ENCODE peak calls at places on chromosomes 7 and 10, in seven cellular contexts. One of them, this sample, is unnamed. For H3K79me1, the result is how much of the 10 kb centered on the place peaks cover.

GRCh38 chr10:26809973-26810372 is 50.8 kb downstream of the ABI1 start:
- DNase-seq in trophoblast cell: no peak
- DNase-seq in mesendoderm: no peak
- DNase-seq in H9: no peak
- DNase-seq in H1: no peak
- DNase-seq in neuronal stem cell: no peak
- DNase-seq in IMR-90: no peak
- DNase-seq in this sample: no peak

GRCh38 chr7:132435016-132435990 is 141.0 kb downstream of the PLXNA4 start:
- DNase-seq in H1: no peak
- DNase-seq in H9: no peak
- DNase-seq in trophoblast cell: peak
- DNase-seq in IMR-90: no peak
- DNase-seq in mesendoderm: no peak
- DNase-seq in neuronal stem cell: no peak
- DNase-seq in this sample: no peak

GRCh38 chr10:31399631-31400030 is 80.6 kb downstream of the ZEB1 start:
- DNase-seq in H1: no peak
- DNase-seq in mesendoderm: no peak
- DNase-seq in trophoblast cell: no peak
- DNase-seq in H9: no peak
- DNase-seq in IMR-90: no peak
- DNase-seq in neuronal stem cell: no peak
- DNase-seq in this sample: no peak

GRCh38 chr7:27163776-27164380 is 1.5 kb downstream of the HOXA9 start:
- DNase-seq in mesendoderm: no peak
- DNase-seq in H9: no peak
- DNase-seq in neuronal stem cell: no peak
- DNase-seq in trophoblast cell: no peak
- DNase-seq in IMR-90: no peak
- DNase-seq in H1: no peak
- DNase-seq in this sample: no peak

GRCh38 chr10:46236537-46236887 is 50.3 kb upstream of the ANTXRL start:
- DNase-seq in neuronal stem cell: no peak
- DNase-seq in H9: no peak
- DNase-seq in mesendoderm: no peak
- DNase-seq in H1: no peak
- DNase-seq in IMR-90: no peak
- DNase-seq in trophoblast cell: no peak
- DNase-seq in this sample: no peak

GRCh38 chr10:93336678-93337077 is 145.5 kb downstream of the MYOF start:
- DNase-seq in mesendoderm: no peak
- DNase-seq in trophoblast cell: no peak
- DNase-seq in IMR-90: no peak
- DNase-seq in neuronal stem cell: no peak
- DNase-seq in H9: no peak
- DNase-seq in H1: no peak
- DNase-seq in this sample: no peak

GRCh38 chr7:107234436-107234835 is 65.6 kb downstream of the HBP1 start:
- DNase-seq in mesendoderm: peak
- DNase-seq in H9: no peak
- DNase-seq in neuronal stem cell: no peak
- DNase-seq in trophoblast cell: no peak
- DNase-seq in IMR-90: no peak
- DNase-seq in H1: no peak
- DNase-seq in this sample: no peak

GRCh38 chr7:18570890-18571478 is 75.4 kb downstream of the HDAC9 start:
- DNase-seq in neuronal stem cell: no peak
- DNase-seq in IMR-90: peak
- DNase-seq in mesendoderm: peak
- DNase-seq in trophoblast cell: no peak
- DNase-seq in H9: no peak
- DNase-seq in H1: no peak
- DNase-seq in this sample: peak

GRCh38 chr7:23020742-23021401 is 6.9 kb upstream of the HYCC1 start:
- DNase-seq in neuronal stem cell: no peak
- DNase-seq in mesendoderm: no peak
- DNase-seq in IMR-90: peak
- DNase-seq in H9: no peak
- DNase-seq in H1: no peak
- DNase-seq in trophoblast cell: no peak
- DNase-seq in this sample: peak

GRCh38 chr10:2949948-2950354 is 117.4 kb upstream of the PFKP start:
- DNase-seq in neuronal stem cell: no peak
- DNase-seq in H9: no peak
- DNase-seq in trophoblast cell: no peak
- DNase-seq in H1: no peak
- DNase-seq in mesendoderm: no peak
- DNase-seq in IMR-90: peak
- DNase-seq in this sample: no peak

GRCh38 chr10:514137-514671 is 175.3 kb downstream of the DIP2C start:
- DNase-seq in mesendoderm: no peak
- DNase-seq in H1: no peak
- DNase-seq in neuronal stem cell: no peak
- DNase-seq in H9: no peak
- DNase-seq in IMR-90: no peak
- DNase-seq in trophoblast cell: no peak
- DNase-seq in this sample: no peak

GRCh38 chr10:3538850-3539531 is 246.0 kb downstream of the KLF6 start:
- DNase-seq in H1: peak
- DNase-seq in IMR-90: peak
- DNase-seq in H9: no peak
- DNase-seq in neuronal stem cell: peak
- DNase-seq in mesendoderm: peak
- DNase-seq in trophoblast cell: peak
- DNase-seq in this sample: peak

GRCh38 chr7:131111081-131111576 is 216.5 kb upstream of the MKLN1 start:
- DNase-seq in trophoblast cell: peak
- DNase-seq in mesendoderm: peak
- DNase-seq in IMR-90: peak
- DNase-seq in H1: no peak
- DNase-seq in H9: no peak
- DNase-seq in neuronal stem cell: no peak
- DNase-seq in this sample: peak

GRCh38 chr7:118239014-118239413 is 14.5 kb downstream of the ANKRD7 start:
- DNase-seq in mesendoderm: peak
- DNase-seq in neuronal stem cell: no peak
- DNase-seq in H1: no peak
- DNase-seq in H9: peak
- DNase-seq in IMR-90: no peak
- DNase-seq in trophoblast cell: no peak
- DNase-seq in this sample: no peak

GRCh38 chr10:86004310-86004709 is 362.3 kb downstream of the GRID1 start:
- DNase-seq in neuronal stem cell: no peak
- DNase-seq in H9: no peak
- DNase-seq in H1: no peak
- DNase-seq in trophoblast cell: no peak
- DNase-seq in mesendoderm: no peak
- DNase-seq in IMR-90: no peak
- DNase-seq in this sample: no peak

GRCh38 chr10:124686707-124687376 is 57.3 kb downstream of the FAM53B start:
- DNase-seq in neuronal stem cell: no peak
- DNase-seq in mesendoderm: no peak
- DNase-seq in IMR-90: no peak
- DNase-seq in H1: no peak
- DNase-seq in trophoblast cell: no peak
- DNase-seq in H9: no peak
- DNase-seq in this sample: no peak

GRCh38 chr7:134175724-134176350 is 48.7 kb downstream of the LRGUK start:
- DNase-seq in H1: no peak
- DNase-seq in IMR-90: no peak
- DNase-seq in H9: no peak
- DNase-seq in mesendoderm: peak
- DNase-seq in neuronal stem cell: no peak
- DNase-seq in trophoblast cell: no peak
- DNase-seq in this sample: no peak

GRCh38 chr10:110074298-110074697 is 66.5 kb downstream of the ADD3 start:
- DNase-seq in H1: no peak
- DNase-seq in H9: no peak
- DNase-seq in trophoblast cell: no peak
- DNase-seq in mesendoderm: no peak
- DNase-seq in IMR-90: no peak
- DNase-seq in neuronal stem cell: no peak
- DNase-seq in this sample: no peak

GRCh38 chr10:120507175-120507574 is 50.1 kb downstream of the PLPP4 start:
- DNase-seq in mesendoderm: no peak
- DNase-seq in H1: no peak
- DNase-seq in IMR-90: no peak
- DNase-seq in neuronal stem cell: no peak
- DNase-seq in trophoblast cell: no peak
- DNase-seq in H9: no peak
- DNase-seq in this sample: no peak

GRCh38 chr10:120508966-120509365 is 51.9 kb downstream of the PLPP4 start:
- DNase-seq in IMR-90: no peak
- DNase-seq in trophoblast cell: no peak
- DNase-seq in neuronal stem cell: no peak
- DNase-seq in mesendoderm: no peak
- DNase-seq in H9: no peak
- DNase-seq in H1: no peak
- DNase-seq in this sample: no peak

GRCh38 chr10:120506674-120507073 is 49.6 kb downstream of the PLPP4 start:
- DNase-seq in trophoblast cell: no peak
- DNase-seq in IMR-90: no peak
- DNase-seq in H9: no peak
- DNase-seq in neuronal stem cell: no peak
- DNase-seq in H1: no peak
- DNase-seq in mesendoderm: peak
- DNase-seq in this sample: no peak

GRCh38 chr10:120507651-120508050 is 50.6 kb downstream of the PLPP4 start:
- DNase-seq in neuronal stem cell: no peak
- DNase-seq in IMR-90: no peak
- DNase-seq in trophoblast cell: no peak
- DNase-seq in H1: no peak
- DNase-seq in H9: no peak
- DNase-seq in mesendoderm: no peak
- DNase-seq in this sample: no peak

GRCh38 chr10:120508393-120508792 is 51.4 kb downstream of the PLPP4 start:
- DNase-seq in neuronal stem cell: no peak
- DNase-seq in mesendoderm: no peak
- DNase-seq in IMR-90: no peak
- DNase-seq in trophoblast cell: no peak
- DNase-seq in H9: no peak
- DNase-seq in H1: no peak
- DNase-seq in this sample: peak
- H3K79me1 ChIP-seq in neuronal stem cell: under half
- H3K79me1 ChIP-seq in mesendoderm: under half
- H3K79me1 ChIP-seq in IMR-90: under half
- H3K79me1 ChIP-seq in trophoblast cell: under half
- H3K79me1 ChIP-seq in H9: under half
- H3K79me1 ChIP-seq in H1: under half
- H3K79me1 ChIP-seq in this sample: under half

GRCh38 chr7:77782383-77782782 is 15.9 kb downstream of the TMEM60 start:
- DNase-seq in H9: no peak
- DNase-seq in trophoblast cell: no peak
- DNase-seq in IMR-90: no peak
- DNase-seq in H1: no peak
- DNase-seq in neuronal stem cell: no peak
- DNase-seq in mesendoderm: no peak
- DNase-seq in this sample: no peak
- H3K27ac ChIP-seq in H9: no peak
- H3K27ac ChIP-seq in trophoblast cell: no peak
- H3K27ac ChIP-seq in IMR-90: no peak
- H3K27ac ChIP-seq in H1: no peak
- H3K27ac ChIP-seq in neuronal stem cell: no peak
- H3K27ac ChIP-seq in mesendoderm: no peak
- H3K27ac ChIP-seq in this sample: no peak

GRCh38 chr7:5652829-5653228 is 128.6 kb downstream of the RNF216 start:
- DNase-seq in trophoblast cell: no peak
- DNase-seq in H9: no peak
- DNase-seq in neuronal stem cell: no peak
- DNase-seq in IMR-90: no peak
- DNase-seq in H1: no peak
- DNase-seq in mesendoderm: no peak
- DNase-seq in this sample: no peak

GRCh38 chr7:5657901-5658300 is 123.6 kb downstream of the RNF216 start:
- DNase-seq in H9: no peak
- DNase-seq in H1: no peak
- DNase-seq in trophoblast cell: no peak
- DNase-seq in neuronal stem cell: no peak
- DNase-seq in IMR-90: peak
- DNase-seq in mesendoderm: no peak
- DNase-seq in this sample: no peak

GRCh38 chr7:5659584-5659983 is 121.9 kb downstream of the RNF216 start:
- DNase-seq in trophoblast cell: no peak
- DNase-seq in mesendoderm: no peak
- DNase-seq in neuronal stem cell: no peak
- DNase-seq in IMR-90: no peak
- DNase-seq in H9: no peak
- DNase-seq in H1: no peak
- DNase-seq in this sample: no peak

GRCh38 chr7:5653661-5654060 is 127.8 kb downstream of the RNF216 start:
- DNase-seq in H1: no peak
- DNase-seq in mesendoderm: no peak
- DNase-seq in trophoblast cell: no peak
- DNase-seq in H9: no peak
- DNase-seq in IMR-90: no peak
- DNase-seq in neuronal stem cell: no peak
- DNase-seq in this sample: no peak

GRCh38 chr7:5656233-5656632 is 125.2 kb downstream of the RNF216 start:
- DNase-seq in IMR-90: no peak
- DNase-seq in mesendoderm: no peak
- DNase-seq in neuronal stem cell: no peak
- DNase-seq in trophoblast cell: no peak
- DNase-seq in H1: no peak
- DNase-seq in H9: no peak
- DNase-seq in this sample: no peak
- H3K79me1 ChIP-seq in IMR-90: under half
- H3K79me1 ChIP-seq in mesendoderm: under half
- H3K79me1 ChIP-seq in neuronal stem cell: under half
- H3K79me1 ChIP-seq in trophoblast cell: under half
- H3K79me1 ChIP-seq in H1: under half
- H3K79me1 ChIP-seq in H9: under half
- H3K79me1 ChIP-seq in this sample: under half

DNA sequence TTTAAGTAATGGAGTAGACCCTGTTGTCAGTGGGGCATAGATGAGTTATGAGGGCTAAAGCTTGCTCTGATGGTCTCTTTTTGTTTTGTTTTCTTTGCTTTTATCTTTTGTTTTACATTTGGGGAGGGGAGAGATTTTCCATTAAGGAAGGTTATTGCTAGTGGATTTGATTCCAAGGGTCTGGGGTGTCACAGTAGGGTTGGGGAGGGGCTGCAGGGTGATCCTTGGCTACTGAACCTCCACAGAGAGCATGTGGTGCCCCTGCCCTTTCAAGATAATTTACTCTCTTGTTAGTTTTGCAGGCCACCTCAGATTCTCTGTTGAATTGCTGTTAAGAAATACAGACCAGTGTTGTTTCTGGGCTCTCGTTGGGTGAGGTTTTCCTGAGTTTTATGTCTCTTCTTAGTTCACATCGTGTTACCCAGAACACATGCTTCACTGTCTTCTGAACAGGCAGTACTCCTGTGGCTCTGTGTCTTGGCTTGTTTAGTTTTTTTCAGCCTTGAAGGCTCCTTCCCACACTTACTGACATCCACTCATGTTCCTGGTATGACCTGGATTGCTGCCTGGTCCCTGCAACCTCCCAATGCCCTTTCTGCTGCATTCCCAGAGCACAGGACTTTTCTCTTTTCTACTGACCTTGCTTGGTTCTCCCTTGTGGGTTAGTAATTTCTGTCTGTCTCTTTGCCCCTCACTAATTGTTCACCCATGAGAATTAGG is 4.3 kb downstream of the KIFBP start:
- DNase-seq in H9: no peak
- DNase-seq in H1: no peak
- DNase-seq in neuronal stem cell: no peak
- DNase-seq in trophoblast cell: no peak
- DNase-seq in IMR-90: peak
- DNase-seq in mesendoderm: no peak
- DNase-seq in this sample: peak
- H3K27ac ChIP-seq in H9: no peak
- H3K27ac ChIP-seq in H1: no peak
- H3K27ac ChIP-seq in neuronal stem cell: no peak
- H3K27ac ChIP-seq in trophoblast cell: no peak
- H3K27ac ChIP-seq in IMR-90: peak
- H3K27ac ChIP-seq in mesendoderm: no peak
- H3K27ac ChIP-seq in this sample: no peak

This sample was measured in mesenchymal stem cell.